ENCODE peak calls at places on chromosome 11, in five cellular contexts. One of them, this sample, is unnamed.

GRCh38 chr11:111452817-111453607 is 59.2 kb downstream of the BTG4 start:
- DNase-seq in glutamatergic neuron: no peak
- DNase-seq in activated T-cell treated with anti-CD3 and anti-CD28 coated beads for 1 hour: no peak
- DNase-seq in AG04450: no peak
- DNase-seq in anterior cingulate cortex: no peak
- DNase-seq in this sample: no peak

GRCh38 chr11:69957849-69958248 is 120.3 kb upstream of the ANO1 start:
- DNase-seq in activated T-cell treated with anti-CD3 and anti-CD28 coated beads for 1 hour: no peak
- DNase-seq in AG04450: no peak
- DNase-seq in anterior cingulate cortex: no peak
- DNase-seq in glutamatergic neuron: no peak
- DNase-seq in this sample: no peak

GRCh38 chr11:22192289-22192641 is 620 bp upstream of the ANO5 start:
- DNase-seq in anterior cingulate cortex: no peak
- DNase-seq in AG04450: no peak
- DNase-seq in glutamatergic neuron: no peak
- DNase-seq in activated T-cell treated with anti-CD3 and anti-CD28 coated beads for 1 hour: no peak
- DNase-seq in this sample: no peak

GRCh38 chr11:134532921-134533421 is 120.9 kb upstream of the B3GAT1 start:
- DNase-seq in glutamatergic neuron: peak; percentile 16
- DNase-seq in anterior cingulate cortex: no peak
- DNase-seq in activated T-cell treated with anti-CD3 and anti-CD28 coated beads for 1 hour: no peak
- DNase-seq in AG04450: no peak
- DNase-seq in this sample: no peak

GRCh38 chr11:122863704-122864326 is 18.7 kb upstream of the JHY start:
- DNase-seq in AG04450: no peak
- DNase-seq in glutamatergic neuron: peak; percentile 65
- DNase-seq in anterior cingulate cortex: no peak
- DNase-seq in activated T-cell treated with anti-CD3 and anti-CD28 coated beads for 1 hour: peak; percentile 39
- DNase-seq in this sample: no peak

GRCh38 chr11:8032122-8032521 is 45.0 kb downstream of the EIF3F start:
- DNase-seq in anterior cingulate cortex: no peak
- DNase-seq in glutamatergic neuron: no peak
- DNase-seq in AG04450: no peak
- DNase-seq in activated T-cell treated with anti-CD3 and anti-CD28 coated beads for 1 hour: no peak
- DNase-seq in this sample: no peak

GRCh38 chr11:126391970-126392637 is 36.6 kb downstream of the ST3GAL4 start:
- DNase-seq in glutamatergic neuron: no peak
- DNase-seq in AG04450: no peak
- DNase-seq in activated T-cell treated with anti-CD3 and anti-CD28 coated beads for 1 hour: no peak
- DNase-seq in anterior cingulate cortex: no peak
- DNase-seq in this sample: no peak

GRCh38 chr11:128929991-128930390 is 12.7 kb downstream of the TP53AIP1 start:
- DNase-seq in anterior cingulate cortex: no peak
- DNase-seq in AG04450: no peak
- DNase-seq in activated T-cell treated with anti-CD3 and anti-CD28 coated beads for 1 hour: no peak
- DNase-seq in glutamatergic neuron: peak; percentile 76
- DNase-seq in this sample: no peak

GRCh38 chr11:22778642-22779041 is 51.0 kb downstream of the SVIP start:
- DNase-seq in anterior cingulate cortex: no peak
- DNase-seq in AG04450: no peak
- DNase-seq in glutamatergic neuron: no peak
- DNase-seq in activated T-cell treated with anti-CD3 and anti-CD28 coated beads for 1 hour: no peak
- DNase-seq in this sample: no peak

GRCh38 chr11:39021542-39021941 is 2423.5 kb upstream of the RAG2 start:
- DNase-seq in AG04450: no peak
- DNase-seq in anterior cingulate cortex: no peak
- DNase-seq in glutamatergic neuron: no peak
- DNase-seq in activated T-cell treated with anti-CD3 and anti-CD28 coated beads for 1 hour: no peak
- DNase-seq in this sample: no peak

GRCh38 chr11:119336744-119337469 is 2.6 kb downstream of the RNF26 start:
- DNase-seq in activated T-cell treated with anti-CD3 and anti-CD28 coated beads for 1 hour: no peak
- DNase-seq in anterior cingulate cortex: no peak
- DNase-seq in glutamatergic neuron: no peak
- DNase-seq in AG04450: no peak
- DNase-seq in this sample: no peak

GRCh38 chr11:60910281-60910687 is 3.7 kb upstream of the TMEM109 start:
- DNase-seq in anterior cingulate cortex: no peak
- DNase-seq in activated T-cell treated with anti-CD3 and anti-CD28 coated beads for 1 hour: no peak
- DNase-seq in glutamatergic neuron: no peak
- DNase-seq in AG04450: no peak
- DNase-seq in this sample: no peak

GRCh38 chr11:45739866-45740265 is 65.1 kb upstream of the SLC35C1 start:
- DNase-seq in glutamatergic neuron: no peak
- DNase-seq in activated T-cell treated with anti-CD3 and anti-CD28 coated beads for 1 hour: no peak
- DNase-seq in AG04450: no peak
- DNase-seq in anterior cingulate cortex: no peak
- DNase-seq in this sample: no peak

GRCh38 chr11:43367382-43368178 is 8.9 kb downstream of the TTC17 start:
- DNase-seq in activated T-cell treated with anti-CD3 and anti-CD28 coated beads for 1 hour: no peak
- DNase-seq in glutamatergic neuron: no peak
- DNase-seq in anterior cingulate cortex: no peak
- DNase-seq in AG04450: peak; percentile 32
- DNase-seq in this sample: no peak

GRCh38 chr11:130246719-130247118 is 68.0 kb downstream of the ZBTB44 start:
- DNase-seq in AG04450: peak; percentile 24
- DNase-seq in activated T-cell treated with anti-CD3 and anti-CD28 coated beads for 1 hour: no peak
- DNase-seq in glutamatergic neuron: no peak
- DNase-seq in anterior cingulate cortex: no peak
- DNase-seq in this sample: no peak

GRCh38 chr11:64727131-64727530 is 4.1 kb upstream of the NRXN2 start:
- DNase-seq in AG04450: no peak
- DNase-seq in glutamatergic neuron: no peak
- DNase-seq in activated T-cell treated with anti-CD3 and anti-CD28 coated beads for 1 hour: no peak
- DNase-seq in anterior cingulate cortex: no peak
- DNase-seq in this sample: no peak

GRCh38 chr11:129270471-129270870 is 78.3 kb upstream of the ARHGAP32 start:
- DNase-seq in activated T-cell treated with anti-CD3 and anti-CD28 coated beads for 1 hour: no peak
- DNase-seq in glutamatergic neuron: no peak
- DNase-seq in anterior cingulate cortex: no peak
- DNase-seq in AG04450: no peak
- DNase-seq in this sample: no peak

GRCh38 chr11:124724854-124725718 is 14.7 kb upstream of the NRGN start:
- DNase-seq in anterior cingulate cortex: no peak
- DNase-seq in glutamatergic neuron: peak; percentile 21
- DNase-seq in activated T-cell treated with anti-CD3 and anti-CD28 coated beads for 1 hour: no peak
- DNase-seq in AG04450: no peak
- DNase-seq in this sample: no peak

This sample was measured in CD8-positive, alpha-beta memory T cell.